ENCODE peak calls at places on chromosomes 16 and 17, in four cellular contexts. H is stimulated activated effector memory CD8-positive, alpha-beta T cell treated with anti-CD3 and anti-CD28 coated beads, Interleukin-12 subunit alpha, Interleukin-12 subunit beta, amount 100 ng/mL, for 72 hours; J is AG10803; O is stimulated activated CD4-positive, alpha-beta T cell treated with anti-CD3 and anti-CD28 coated beads, Interleukin-1b, Interleukin-23, amount 100 ng/mL, for 4 hours. N is an unnamed sample.

GRCh38 chr16:53744449-53744848 is 40.5 kb downstream of the FTO start:
- DNase-seq in H (no peak), O (peak), J (no peak), N (no peak)

GRCh38 chr17:38732376-38733314 is 2.5 kb downstream of the CISD3 start:
- DNase-seq in O (no peak), J (no peak), H (no peak), N (no peak)

GRCh38 chr16:1960665-1961630 is 1.6 kb downstream of the NDUFB10 start:
- DNase-seq in H (peak), J (peak), O (peak), N (no peak)

GRCh38 chr16:69890114-69890890 is 60.8 kb upstream of the CLEC18A start:
- DNase-seq in J (peak), H (no peak), O (no peak), N (peak)

GRCh38 chr16:64180136-64180900 is 941.5 kb downstream of the CDH11 start:
- DNase-seq in H (no peak), O (no peak), J (no peak), N (peak)

GRCh38 chr16:986411-986810 is 4.8 kb downstream of the SOX8 start:
- DNase-seq in J (no peak), O (no peak), H (no peak), N (no peak)

GRCh38 chr17:60392845-60393702 is 1.1 kb upstream of the USP32 start:
- DNase-seq in J (peak), O (peak), H (peak), N (peak)

GRCh38 chr16:56282455-56282854 is 91.2 kb downstream of the GNAO1 start:
- DNase-seq in H (no peak), O (no peak), J (no peak), N (no peak)

GRCh38 chr17:17511971-17512858 is 16.0 kb upstream of the RASD1 start:
- DNase-seq in J (peak), H (no peak), O (no peak), N (peak)

GRCh38 chr16:21197115-21197514 is 14.3 kb downstream of the ZP2 start:
- DNase-seq in J (no peak), H (no peak), O (no peak), N (no peak)

GRCh38 chr16:75593825-75594820 is 27.9 kb downstream of the GABARAPL2 start:
- DNase-seq in O (no peak), J (peak), H (no peak), N (peak)

GRCh38 chr16:66905633-66906539 is 12.8 kb downstream of the CDH16 start:
- DNase-seq in O (no peak), J (no peak), H (no peak), N (no peak)

GRCh38 chr17:50269477-50270429 is 4.5 kb upstream of the TMEM92 start:
- DNase-seq in H (peak), J (peak), O (peak), N (peak)

GRCh38 chr16:69520800-69521602 is 44.8 kb upstream of the NFAT5 start:
- DNase-seq in H (peak), O (no peak), J (peak), N (peak)

N was measured in fibroblast of villous mesenchyme.